ENCODE peak calls at places on chromosomes 3 and 15, in seven cellular contexts. G, M, S, P, Q, U and C are unnamed samples. For H3K4me1, the result is how much of the 10 kb centered on the place peaks cover.

GRCh38 chr15:66151809-66152208 is 101.7 kb downstream of the MEGF11 start:
- DNase-seq in G (no peak), M (no peak), S (peak), P (peak), Q (no peak), U (no peak), C (no peak)

GRCh38 chr3:192843742-192844350 is 73.8 kb downstream of the MB21D2 start:
- DNase-seq in G (no peak), M (no peak), S (no peak), P (no peak), Q (no peak), U (no peak), C (no peak)

GRCh38 chr3:190099099-190099498 is 21.6 kb downstream of the P3H2 start:
- DNase-seq in G (no peak), M (no peak), S (no peak), P (no peak), Q (no peak), U (no peak), C (no peak)

GRCh38 chr3:8954938-8955763 is 8.1 kb downstream of the RAD18 start:
- DNase-seq in G (peak), M (no peak), S (no peak), P (no peak), Q (no peak), U (no peak), C (no peak)

GRCh38 chr3:77254967-77255831 is 215.3 kb downstream of the ROBO2 start:
- DNase-seq in G (peak), M (no peak), S (peak), P (peak), Q (no peak), U (peak), C (no peak)

GRCh38 chr15:99931703-99932603 is 198.7 kb upstream of the LYSMD4 start:
- DNase-seq in G (no peak), M (no peak), S (no peak), P (peak), Q (no peak), U (no peak), C (no peak)

GRCh38 chr3:127799476-127800222 is 22.7 kb downstream of the MGLL start:
- DNase-seq in G (peak), M (no peak), S (peak), P (no peak), Q (peak), U (no peak), C (no peak)

GRCh38 chr3:67044295-67044694 is 46.2 kb downstream of the KBTBD8 start:
- DNase-seq in G (peak), M (no peak), S (no peak), P (no peak), Q (no peak), U (no peak), C (no peak)

GRCh38 chr3:186342197-186342596 is 19.8 kb downstream of the DGKG start:
- DNase-seq in G (no peak), M (no peak), S (no peak), P (no peak), Q (no peak), U (no peak), C (no peak)

GRCh38 chr15:77940548-77940947 is 137.0 kb downstream of the TBC1D2B start:
- DNase-seq in G (no peak), M (no peak), S (no peak), P (no peak), Q (no peak), U (no peak), C (no peak)

GRCh38 chr3:113834983-113835382 is 3.6 kb upstream of the GRAMD1C start:
- DNase-seq in G (peak), M (no peak), S (no peak), P (no peak), Q (no peak), U (no peak), C (no peak)

GRCh38 chr15:85676332-85676731 is 118.4 kb downstream of the KLHL25 start:
- DNase-seq in G (no peak), M (no peak), S (no peak), P (no peak), Q (no peak), U (no peak), C (no peak)

GRCh38 chr3:128935922-128936321 is 56.5 kb downstream of the ACAD9 start:
- DNase-seq in G (no peak), M (no peak), S (no peak), P (peak), Q (peak), U (no peak), C (no peak)

GRCh38 chr3:129485681-129486056 is 42.8 kb upstream of the RHO start:
- DNase-seq in G (peak), M (peak), S (no peak), P (peak), Q (peak), U (peak), C (peak)

GRCh38 chr3:71244153-71245051 is 339.1 kb downstream of the FOXP1 start:
- DNase-seq in G (peak), M (no peak), S (no peak), P (no peak), Q (no peak), U (no peak), C (peak)

GRCh38 chr3:71247221-71247947 is 336.1 kb downstream of the FOXP1 start:
- DNase-seq in G (peak), M (no peak), S (peak), P (no peak), Q (no peak), U (peak), C (peak)

GRCh38 chr3:71243230-71243629 is 340.3 kb downstream of the FOXP1 start:
- DNase-seq in G (no peak), M (no peak), S (no peak), P (no peak), Q (no peak), U (no peak), C (no peak)

GRCh38 chr3:71245971-71246860 is 337.3 kb downstream of the FOXP1 start:
- DNase-seq in G (no peak), M (no peak), S (no peak), P (no peak), Q (no peak), U (peak), C (peak)

DNA sequence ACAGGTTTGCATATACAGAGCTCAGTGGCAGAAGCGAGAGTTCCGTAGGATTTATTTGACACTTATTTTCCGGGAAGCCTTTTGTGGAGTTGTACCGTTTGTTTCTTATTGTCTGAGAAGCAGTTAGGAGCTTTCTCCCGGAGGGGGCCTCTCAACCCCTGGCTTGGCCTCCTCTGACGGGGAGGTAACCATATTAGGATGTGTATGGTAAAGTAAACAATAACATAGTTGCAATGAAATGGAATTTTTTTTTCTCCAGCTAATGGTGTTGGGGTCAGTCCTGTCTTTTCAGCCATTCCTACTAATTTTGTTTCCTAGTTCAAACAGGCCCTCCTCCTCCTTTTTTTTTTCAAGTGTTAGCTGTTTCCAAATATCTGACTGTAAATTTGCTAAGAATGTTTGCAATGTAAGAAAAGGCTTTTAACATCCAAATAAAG is 338.5 kb downstream of the FOXP1 start:
- DNase-seq in G (peak), M (no peak), S (peak), P (no peak), Q (no peak), U (no peak), C (no peak)
- H3K4me1 ChIP-seq in G (under half), M (under half), S (half or more), P (under half), Q (under half), U (under half), C (half or more)

GRCh38 chr3:195537995-195538394 is 5.1 kb downstream of the PPP1R2 start:
- DNase-seq in G (no peak), M (no peak), S (no peak), P (peak), Q (no peak), U (no peak), C (no peak)

GRCh38 chr3:195542261-195542660 is 864 bp downstream of the PPP1R2 start:
- DNase-seq in G (no peak), M (no peak), S (no peak), P (no peak), Q (no peak), U (no peak), C (no peak)

GRCh38 chr3:195539479-195539878 is 3.6 kb downstream of the PPP1R2 start:
- DNase-seq in G (no peak), M (no peak), S (no peak), P (no peak), Q (no peak), U (no peak), C (no peak)

GRCh38 chr3:195540526-195540925 is 2.6 kb downstream of the PPP1R2 start:
- DNase-seq in G (no peak), M (no peak), S (no peak), P (peak), Q (no peak), U (no peak), C (no peak)

DNA sequence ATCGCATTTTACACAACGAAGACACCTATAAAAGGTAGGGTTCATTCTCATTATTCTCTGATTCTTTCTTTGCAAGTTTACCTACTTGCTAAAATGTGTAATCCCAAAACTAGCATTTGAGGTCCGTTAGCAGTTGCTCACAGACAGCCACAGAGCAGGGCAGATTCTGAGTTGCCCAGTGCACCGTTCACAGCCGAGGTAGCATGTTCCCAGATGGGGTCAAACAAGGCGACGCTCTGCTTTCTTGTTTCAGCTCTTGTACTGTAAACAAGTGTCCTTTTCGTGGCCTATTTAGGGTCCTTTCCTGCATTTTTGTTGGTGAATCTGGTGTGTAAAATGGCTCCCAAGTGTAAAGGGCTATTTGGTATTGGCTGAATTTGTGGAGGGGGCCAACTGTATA is 3.1 kb downstream of the PPP1R2 start:
- DNase-seq in G (no peak), M (no peak), S (no peak), P (no peak), Q (no peak), U (no peak), C (no peak)
- TF ChIP-seq POLR2A in G (no peak), M (no peak), S (no peak), P (no peak), Q (no peak), U (no peak), C (no peak)

DNA sequence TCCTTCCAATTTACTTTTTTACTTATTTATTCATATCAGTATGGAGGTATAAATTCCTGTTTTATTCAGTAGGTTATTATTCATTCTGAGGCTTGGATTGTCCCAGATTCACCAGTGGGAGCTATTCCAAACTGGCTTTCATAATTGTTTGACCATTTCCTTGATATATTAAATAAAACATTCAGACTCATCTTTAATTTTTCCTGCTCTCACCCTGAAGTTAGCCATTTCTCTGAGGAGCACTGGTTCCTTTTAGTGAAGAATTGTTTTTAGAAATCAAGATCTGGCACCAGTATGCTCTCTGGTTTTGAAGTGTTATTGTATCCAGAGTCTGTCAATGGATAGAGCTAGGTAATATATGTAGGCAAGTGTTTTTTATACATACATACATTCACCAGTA is 66.9 kb upstream of the DCBLD2 start:
- DNase-seq in G (no peak), M (no peak), S (no peak), P (no peak), Q (no peak), U (no peak), C (no peak)
- H3K4me1 ChIP-seq in G (under half), M (under half), S (half or more), P (under half), Q (under half), U (under half), C (under half)

DNA sequence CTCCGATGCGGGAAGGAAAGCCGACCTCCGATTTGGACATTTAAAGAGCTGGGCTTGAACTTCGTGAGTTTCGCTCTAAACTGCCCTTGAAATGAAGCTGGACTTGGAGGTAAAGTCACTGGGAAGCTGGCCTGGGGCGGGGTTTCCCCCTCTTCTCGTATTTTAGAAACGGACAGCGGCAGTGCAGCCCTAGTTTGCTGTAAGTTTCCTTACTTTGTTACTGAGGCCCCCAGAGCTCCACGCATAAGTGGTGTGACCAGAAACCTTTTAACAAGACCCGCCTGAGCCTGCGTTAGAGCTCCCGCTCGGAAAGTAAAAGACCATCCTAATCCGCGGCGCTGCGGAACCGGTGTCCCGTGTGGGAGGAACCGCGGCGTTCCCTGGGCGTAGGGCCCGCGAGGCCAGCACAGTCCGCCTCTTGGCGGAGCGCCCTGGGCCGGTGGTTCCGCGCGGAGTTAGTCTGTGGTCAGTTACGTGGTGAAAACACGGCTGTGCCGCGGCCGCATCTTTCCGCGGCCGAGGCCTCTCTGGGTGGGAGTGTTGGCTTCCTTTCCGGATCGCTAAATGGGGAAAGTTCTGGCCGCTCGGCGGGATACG is 409 bp downstream of the B3GNT5 start:
- DNase-seq in G (peak), M (no peak), S (peak), P (peak), Q (peak), U (peak), C (peak)
- TF ChIP-seq POLR2A in G (no peak), M (peak), S (no peak), P (no peak), Q (no peak), U (no peak), C (no peak)

GRCh38 chr15:87038404-87038803 is 958.7 kb downstream of the AGBL1 start:
- DNase-seq in G (no peak), M (no peak), S (no peak), P (no peak), Q (no peak), U (no peak), C (no peak)
- H3K4me1 ChIP-seq in G (under half), M (under half), S (under half), P (under half), Q (under half), U (under half), C (under half)

DNA sequence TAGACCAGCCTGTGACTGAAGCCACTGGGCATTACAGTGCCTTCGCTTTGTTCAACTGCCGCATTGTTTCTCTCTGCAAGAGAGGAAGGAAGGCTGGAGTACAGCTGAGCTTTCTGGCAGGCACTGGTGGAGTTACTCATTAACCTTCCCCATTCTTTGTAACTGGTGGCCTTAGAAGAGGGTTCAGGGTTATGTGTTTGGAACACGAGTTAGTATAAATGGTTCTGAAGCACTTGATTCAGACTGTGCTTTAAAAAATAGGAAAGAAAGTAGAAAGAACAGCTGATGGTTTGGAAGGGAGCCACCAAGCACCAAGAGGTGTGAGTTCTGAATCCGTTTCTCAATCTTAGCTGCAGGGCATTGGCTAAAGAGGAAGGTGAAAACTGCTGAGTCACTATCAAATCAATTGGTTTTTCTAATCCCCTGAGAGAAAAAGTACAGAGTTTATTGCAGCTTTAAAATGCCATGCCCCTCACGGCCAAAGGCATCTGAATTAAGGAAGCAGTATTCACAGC is 3.7 kb downstream of the HGD start:
- DNase-seq in G (peak), M (no peak), S (peak), P (peak), Q (no peak), U (peak), C (no peak)
- TF ChIP-seq POLR2A in G (no peak), M (no peak), S (no peak), P (no peak), Q (no peak), U (no peak), C (no peak)

DNA sequence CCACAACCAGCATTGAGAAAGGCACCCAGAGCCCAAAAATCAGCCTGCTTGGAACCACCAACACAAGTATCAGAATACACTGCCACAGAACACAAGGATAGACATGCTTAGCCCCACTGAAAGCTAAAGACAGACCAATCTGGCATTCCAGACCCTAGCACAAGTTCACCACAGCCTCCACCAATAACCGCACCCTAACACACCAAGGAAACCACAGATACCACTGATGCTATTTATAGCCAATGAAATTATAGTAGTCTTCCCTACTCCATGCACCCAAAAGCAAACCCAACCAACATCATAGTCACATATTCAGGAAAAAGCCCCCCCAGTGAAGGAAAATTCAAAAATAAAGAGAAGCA is 83.9 kb upstream of the STT3B start:
- DNase-seq in G (no peak), M (no peak), S (no peak), P (no peak), Q (no peak), U (no peak), C (no peak)
- H3K4me1 ChIP-seq in G (under half), M (under half), S (under half), P (under half), Q (under half), U (under half), C (under half)

DNA sequence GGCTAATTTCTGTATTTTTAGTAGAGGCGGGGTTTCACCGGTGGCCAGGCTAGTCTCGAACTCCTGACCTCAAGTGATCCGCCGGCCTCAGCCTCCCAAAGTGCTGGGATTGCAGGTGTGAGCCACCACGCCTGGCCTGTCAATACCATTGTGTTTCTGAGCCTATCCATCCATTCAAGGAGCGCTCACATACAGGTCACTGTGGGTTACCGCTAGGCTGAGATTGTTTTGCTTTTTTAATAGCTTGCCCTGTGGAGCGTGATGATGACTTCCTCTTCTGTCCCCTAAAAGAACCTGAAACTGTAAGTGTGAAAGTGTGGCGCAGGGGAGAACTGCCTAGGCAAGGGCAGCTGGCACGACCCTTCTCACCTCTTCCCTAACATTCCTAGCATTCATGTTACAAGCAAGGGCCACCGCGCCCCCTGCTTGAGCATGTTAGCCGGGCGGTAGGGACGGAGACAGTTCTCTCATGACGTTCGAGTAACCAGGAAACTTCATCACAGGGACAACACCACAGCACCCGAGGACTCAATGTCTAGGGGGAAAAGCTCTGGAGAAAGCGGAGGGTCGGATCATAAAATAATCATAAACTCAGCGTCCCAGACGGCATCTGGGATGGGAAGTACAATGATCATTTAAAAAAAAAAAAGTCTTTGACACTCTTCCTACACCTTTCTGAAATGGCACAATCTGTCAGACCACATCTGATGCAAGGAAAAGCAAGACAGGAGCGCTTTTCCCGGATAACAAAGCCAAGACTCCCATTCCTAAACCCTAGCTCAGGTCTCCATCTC is 785 bp downstream of the LAMP3 start:
- DNase-seq in G (no peak), M (no peak), S (no peak), P (peak), Q (no peak), U (no peak), C (no peak)
- TF ChIP-seq POLR2A in G (no peak), M (no peak), S (no peak), P (no peak), Q (no peak), U (no peak), C (no peak)